ENCODE peak calls at places on chromosomes 7 and 10, in ten cellular contexts. B, O, S, A, H, T, I, L, D and M are unnamed samples.

GRCh38 chr10:66940950-66941349 is 15.1 kb downstream of the LRRTM3 start:
- DNase-seq in B (no peak), O (no peak), S (no peak), A (no peak), H (no peak), T (no peak), I (no peak), L (no peak), D (no peak), M (no peak)

GRCh38 chr7:19508124-19508523 is 200.7 kb downstream of the POLR1F start:
- DNase-seq in B (no peak), O (peak), S (no peak), A (no peak), H (no peak), T (no peak), I (no peak), L (no peak), D (no peak), M (no peak)

GRCh38 chr10:72170263-72170662 is 45.5 kb upstream of the ANAPC16 start:
- DNase-seq in B (no peak), O (peak), S (no peak), A (peak), H (no peak), T (no peak), I (no peak), L (peak), D (no peak), M (no peak)

GRCh38 chr10:110305767-110306451 is 1.2 kb upstream of the SMNDC1 start:
- DNase-seq in B (no peak), O (peak), S (no peak), A (no peak), H (peak), T (peak), I (peak), L (peak), D (peak), M (peak)

GRCh38 chr7:70583965-70584883 is 547.7 kb upstream of the GALNT17 start:
- DNase-seq in B (no peak), O (no peak), S (no peak), A (no peak), H (no peak), T (no peak), I (no peak), L (no peak), D (no peak), M (no peak)

GRCh38 chr10:51808187-51808586 is 108.8 kb upstream of the CSTF2T start:
- DNase-seq in B (no peak), O (no peak), S (no peak), A (no peak), H (no peak), T (no peak), I (no peak), L (no peak), D (no peak), M (no peak)

GRCh38 chr7:40329601-40330153 is 194.9 kb downstream of the SUGCT start:
- DNase-seq in B (no peak), O (peak), S (no peak), A (no peak), H (peak), T (no peak), I (peak), L (peak), D (peak), M (peak)

GRCh38 chr7:159032753-159033472 is 111.8 kb downstream of the VIPR2 start:
- DNase-seq in B (no peak), O (no peak), S (no peak), A (no peak), H (no peak), T (no peak), I (no peak), L (no peak), D (no peak), M (no peak)

GRCh38 chr7:2515424-2516193 is 4.0 kb upstream of the LFNG start:
- DNase-seq in B (no peak), O (no peak), S (no peak), A (no peak), H (no peak), T (no peak), I (no peak), L (no peak), D (no peak), M (no peak)

GRCh38 chr7:28126047-28127041 is 54.3 kb downstream of the JAZF1 start:
- DNase-seq in B (no peak), O (no peak), S (no peak), A (no peak), H (no peak), T (no peak), I (no peak), L (peak), D (no peak), M (no peak)

GRCh38 chr10:33196710-33197406 is 137.6 kb downstream of the NRP1 start:
- DNase-seq in B (no peak), O (no peak), S (no peak), A (no peak), H (no peak), T (no peak), I (no peak), L (peak), D (no peak), M (no peak)

GRCh38 chr7:28008171-28008570 is 172.4 kb downstream of the JAZF1 start:
- DNase-seq in B (no peak), O (no peak), S (no peak), A (no peak), H (no peak), T (no peak), I (no peak), L (no peak), D (no peak), M (no peak)

GRCh38 chr7:150860978-150861295 is 8.6 kb downstream of the AOC1 start:
- DNase-seq in B (no peak), O (no peak), S (no peak), A (no peak), H (no peak), T (no peak), I (no peak), L (no peak), D (no peak), M (no peak)

GRCh38 chr10:109450702-109451101 is 472.6 kb downstream of the XPNPEP1 start:
- DNase-seq in B (no peak), O (no peak), S (no peak), A (no peak), H (no peak), T (no peak), I (no peak), L (no peak), D (no peak), M (no peak)

GRCh38 chr10:79561257-79561656 is 1.1 kb upstream of the SFTPA2 start:
- DNase-seq in B (no peak), O (no peak), S (no peak), A (no peak), H (no peak), T (no peak), I (no peak), L (no peak), D (no peak), M (no peak)

GRCh38 chr7:139118234-139118802 is 8.8 kb upstream of the ZC3HAV1 start:
- DNase-seq in B (no peak), O (peak), S (no peak), A (no peak), H (peak), T (no peak), I (peak), L (peak), D (peak), M (peak)

GRCh38 chr7:8433477-8434289 is at the start of gene NXPH1:
- DNase-seq in B (peak), O (no peak), S (peak), A (no peak), H (no peak), T (peak), I (peak), L (peak), D (no peak), M (no peak)

GRCh38 chr10:61935085-61935484 is 33.6 kb downstream of the ARID5B start:
- DNase-seq in B (no peak), O (no peak), S (no peak), A (no peak), H (peak), T (no peak), I (no peak), L (no peak), D (no peak), M (no peak)

GRCh38 chr7:23012797-23013714 is 874 bp downstream of the HYCC1 start:
- DNase-seq in B (peak), O (peak), S (peak), A (peak), H (no peak), T (peak), I (peak), L (peak), D (no peak), M (no peak)

GRCh38 chr10:72277996-72278667 is 4.4 kb downstream of the DDIT4 start:
- DNase-seq in B (no peak), O (peak), S (no peak), A (no peak), H (no peak), T (no peak), I (no peak), L (no peak), D (peak), M (no peak)

GRCh38 chr7:83806538-83806937 is 157.6 kb upstream of the SEMA3E start:
- DNase-seq in B (no peak), O (no peak), S (no peak), A (no peak), H (no peak), T (no peak), I (no peak), L (no peak), D (no peak), M (no peak)

GRCh38 chr7:50296799-50297198 is 7.7 kb upstream of the IKZF1 start:
- DNase-seq in B (no peak), O (no peak), S (no peak), A (no peak), H (no peak), T (no peak), I (no peak), L (no peak), D (no peak), M (no peak)

GRCh38 chr7:5634107-5634950 is 147.1 kb downstream of the RNF216 start:
- DNase-seq in B (peak), O (peak), S (no peak), A (no peak), H (peak), T (peak), I (no peak), L (peak), D (peak), M (peak)

GRCh38 chr10:102626026-102626686 is 18.1 kb upstream of the TRIM8 start:
- DNase-seq in B (no peak), O (no peak), S (no peak), A (peak), H (no peak), T (no peak), I (no peak), L (no peak), D (no peak), M (no peak)

GRCh38 chr10:17023386-17024298 is 106.0 kb downstream of the CUBN start:
- DNase-seq in B (no peak), O (peak), S (no peak), A (no peak), H (peak), T (peak), I (peak), L (peak), D (peak), M (peak)

GRCh38 chr10:104259999-104260774 is 5.5 kb downstream of the GSTO1 start:
- DNase-seq in B (no peak), O (peak), S (no peak), A (no peak), H (no peak), T (no peak), I (no peak), L (peak), D (peak), M (peak)

GRCh38 chr7:4682621-4683042 is 537 bp downstream of the FOXK1 start:
- DNase-seq in B (peak), O (peak), S (no peak), A (peak), H (no peak), T (peak), I (peak), L (peak), D (peak), M (peak)

GRCh38 chr7:81211617-81212016 is 292.8 kb upstream of the SEMA3C start:
- DNase-seq in B (no peak), O (peak), S (no peak), A (no peak), H (peak), T (no peak), I (no peak), L (peak), D (peak), M (peak)

GRCh38 chr7:32410545-32410944 is 79.6 kb downstream of the LSM5 start:
- DNase-seq in B (no peak), O (no peak), S (no peak), A (no peak), H (no peak), T (no peak), I (no peak), L (no peak), D (no peak), M (no peak)

GRCh38 chr7:137959987-137960386 is 41.9 kb downstream of the CREB3L2 start:
- DNase-seq in B (no peak), O (no peak), S (no peak), A (no peak), H (no peak), T (no peak), I (no peak), L (no peak), D (no peak), M (no peak)

GRCh38 chr7:92848441-92848840 is 12.1 kb upstream of the CDK6 start:
- DNase-seq in B (no peak), O (no peak), S (no peak), A (no peak), H (no peak), T (no peak), I (no peak), L (no peak), D (no peak), M (no peak)

GRCh38 chr7:92851732-92852131 is 15.4 kb upstream of the CDK6 start:
- DNase-seq in B (no peak), O (peak), S (no peak), A (no peak), H (no peak), T (no peak), I (no peak), L (no peak), D (peak), M (no peak)

GRCh38 chr7:92850506-92850905 is 14.1 kb upstream of the CDK6 start:
- DNase-seq in B (no peak), O (no peak), S (no peak), A (no peak), H (no peak), T (no peak), I (no peak), L (no peak), D (no peak), M (no peak)

GRCh38 chr7:92847305-92847704 is 10.9 kb upstream of the CDK6 start:
- DNase-seq in B (no peak), O (no peak), S (no peak), A (no peak), H (no peak), T (no peak), I (no peak), L (no peak), D (no peak), M (no peak)

DNA sequence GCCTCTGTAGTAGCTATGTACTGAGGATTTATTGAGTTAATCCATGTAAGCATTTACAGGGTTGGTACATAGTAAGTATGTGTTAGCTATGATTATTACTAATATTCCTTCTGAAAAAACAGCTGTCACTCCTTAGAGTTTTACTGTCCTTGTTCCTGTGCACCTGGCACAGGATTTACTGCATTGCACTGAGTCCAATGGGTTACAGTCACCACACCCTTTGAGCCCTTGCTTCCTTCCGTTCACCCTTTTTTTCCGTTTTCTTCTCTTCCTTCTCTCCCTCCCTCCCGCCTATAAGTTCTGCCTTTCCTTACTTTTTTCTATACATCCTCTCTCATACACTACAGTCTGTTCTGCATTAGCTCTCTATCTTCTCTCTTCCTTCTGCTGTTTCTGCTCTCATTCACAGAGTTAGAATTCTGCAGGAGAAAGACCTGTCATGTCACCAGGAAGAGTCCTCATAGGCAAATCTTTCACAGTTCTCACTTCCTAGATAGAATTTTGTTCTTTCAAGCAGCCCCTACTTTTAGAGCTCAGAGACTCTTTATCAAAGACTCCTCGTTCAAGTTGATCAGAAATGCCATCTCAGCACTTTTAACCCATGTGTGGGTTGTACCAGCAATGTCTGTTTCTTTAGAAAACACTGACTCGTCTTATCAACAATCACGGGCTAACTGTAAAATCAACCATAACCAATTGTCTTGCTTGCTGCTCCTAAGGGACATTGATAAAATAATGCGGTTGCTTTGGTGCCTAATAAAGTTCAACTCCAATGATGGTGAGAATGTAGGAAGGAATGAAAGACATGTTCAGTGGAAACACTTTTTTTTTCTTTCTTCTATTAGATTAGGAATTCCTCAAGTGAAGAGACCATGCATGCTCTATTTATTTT is 12.7 kb upstream of the CDK6 start:
- DNase-seq in B (no peak), O (no peak), S (no peak), A (no peak), H (no peak), T (no peak), I (no peak), L (no peak), D (no peak), M (no peak)
- TF ChIP-seq CTCF in B (no peak), O (no peak), S (no peak), A (no peak), H (no peak), T (no peak), I (no peak), L (no peak), D (no peak), M (no peak)

GRCh38 chr10:101067356-101068083 is 5.7 kb downstream of the KAZALD1 start:
- DNase-seq in B (peak), O (peak), S (peak), A (peak), H (peak), T (peak), I (peak), L (peak), D (peak), M (peak)
- TF ChIP-seq CTCF in B (peak), O (peak), S (peak), A (peak), H (peak), T (peak), I (peak), L (peak), D (peak), M (peak)

GRCh38 chr10:88827718-88828117 is 23.9 kb downstream of the ANKRD22 start:
- DNase-seq in B (no peak), O (no peak), S (no peak), A (no peak), H (no peak), T (no peak), I (no peak), L (no peak), D (no peak), M (no peak)

GRCh38 chr10:88830643-88831277 is 20.9 kb downstream of the ANKRD22 start:
- DNase-seq in B (no peak), O (no peak), S (no peak), A (no peak), H (no peak), T (no peak), I (peak), L (no peak), D (no peak), M (no peak)

GRCh38 chr10:88826390-88826789 is 23.9 kb downstream of the LIPM start:
- DNase-seq in B (no peak), O (no peak), S (no peak), A (no peak), H (no peak), T (no peak), I (no peak), L (no peak), D (no peak), M (no peak)

GRCh38 chr10:88831709-88832108 is 19.9 kb downstream of the ANKRD22 start:
- DNase-seq in B (no peak), O (no peak), S (no peak), A (no peak), H (no peak), T (no peak), I (no peak), L (no peak), D (no peak), M (no peak)

DNA sequence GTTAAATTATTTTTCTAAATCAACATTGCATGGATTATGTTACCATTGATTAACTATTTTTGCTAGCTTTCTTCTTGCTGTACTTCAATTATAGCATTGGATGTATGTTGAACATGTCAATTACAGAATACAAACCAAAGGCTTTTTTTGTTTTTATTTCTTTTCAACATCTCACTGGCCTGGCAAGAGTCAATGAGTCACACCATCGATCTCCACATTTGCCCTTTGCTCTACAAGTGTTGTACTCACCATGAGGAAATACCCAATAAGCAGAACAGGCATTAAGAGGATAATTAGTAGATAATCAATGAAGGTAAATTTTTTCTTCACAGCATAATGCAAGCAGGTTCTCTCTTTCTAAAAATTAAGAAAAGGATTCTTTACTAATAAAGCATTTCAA is 23.3 kb downstream of the ANKRD22 start:
- DNase-seq in B (no peak), O (no peak), S (no peak), A (no peak), H (no peak), T (no peak), I (no peak), L (no peak), D (peak), M (no peak)
- TF ChIP-seq CTCF in B (no peak), O (no peak), S (no peak), A (no peak), H (no peak), T (no peak), I (no peak), L (no peak), D (no peak), M (no peak)

DNA sequence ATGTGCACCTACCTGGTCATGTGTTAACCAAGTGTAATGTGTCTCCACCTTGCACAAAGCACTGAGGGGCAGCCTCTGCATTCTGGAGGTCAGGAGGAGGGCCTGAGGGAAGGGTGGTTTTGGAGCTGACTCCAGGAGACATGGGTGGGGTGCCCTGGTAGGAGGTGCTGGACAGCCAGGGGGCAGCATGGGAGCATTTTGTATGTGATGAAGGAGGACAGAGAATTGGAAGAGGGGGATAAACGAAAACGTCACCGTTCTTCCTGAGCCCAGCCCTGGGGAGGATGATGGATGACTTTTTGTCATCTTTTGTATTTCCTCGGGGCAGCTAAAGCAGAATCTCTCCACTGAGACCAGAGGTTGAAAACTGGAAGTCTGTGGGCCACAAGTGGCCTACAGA is 242.3 kb downstream of the VTI1A start:
- DNase-seq in B (peak), O (no peak), S (peak), A (no peak), H (no peak), T (peak), I (no peak), L (peak), D (peak), M (no peak)
- TF ChIP-seq CTCF in B (peak), O (peak), S (peak), A (peak), H (peak), T (peak), I (no peak), L (peak), D (peak), M (peak)